ENCODE peak calls at places on chromosomes 1 and 21, in seven cellular contexts. W is hippocampal formation; M is NCI-H1417; B is endothelial cell; C is mucosa of descending colon; Z is stimulated activated CD4-positive, alpha-beta T cell treated with anti-CD3 and anti-CD28 coated beads, Interleukin-15, amount 100 ng/mL, for 24 hours; E is activated CD8-positive, alpha-beta memory T cell treated with anti-CD3 and anti-CD28 coated beads for 4 hours. G is an unnamed sample.
A peak's percentile ranks its signal among the peaks of the same experiment; 100 is the strongest.

GRCh38 chr1:233544304-233544703 is 69.6 kb upstream of the KCNK1 start:
- DNase-seq in M (no peak), B (no peak), E (no peak), C (no peak), W (no peak), Z (no peak), G (no peak)

GRCh38 chr1:97870574-97870973 is 50.3 kb downstream of the DPYD start:
- DNase-seq in E (no peak), C (no peak), M (no peak), Z (no peak), B (no peak), W (no peak), G (no peak)

GRCh38 chr21:32813265-32813903 is 41.8 kb upstream of the PAXBP1 start:
- DNase-seq in E (no peak), M (no peak), W (no peak), B (peak; percentile 39), Z (no peak), C (no peak), G (peak; percentile 38)

GRCh38 chr1:74531807-74532206 is 19.4 kb upstream of the LRRC53 start:
- DNase-seq in Z (no peak), W (no peak), E (no peak), C (no peak), B (no peak), M (no peak), G (no peak)

GRCh38 chr1:224632921-224633321 is 16.8 kb downstream of the CNIH3 start:
- DNase-seq in E (no peak), W (no peak), B (no peak), C (no peak), Z (no peak), M (no peak), G (no peak)

GRCh38 chr1:203743101-203743501 is 21.9 kb upstream of the LAX1 start:
- DNase-seq in C (no peak), M (no peak), B (peak; percentile 21), W (no peak), E (no peak), Z (no peak), G (peak; percentile 36)

GRCh38 chr1:89761901-89762300 is 58.9 kb upstream of the LRRC8D start:
- DNase-seq in B (no peak), M (no peak), C (no peak), E (no peak), W (no peak), Z (no peak), G (no peak)

GRCh38 chr1:42333662-42334239 is 1.3 kb downstream of the FOXJ3 start:
- DNase-seq in E (no peak), C (no peak), M (no peak), W (no peak), Z (no peak), B (no peak), G (no peak)

GRCh38 chr1:2212542-2213491 is 15.3 kb upstream of the SKI start:
- DNase-seq in M (peak; percentile 33), C (peak; percentile 88), E (no peak), W (peak; percentile 80), Z (peak; percentile 69), B (peak; percentile 85), G (peak; percentile 93)

GRCh38 chr1:202203238-202204039 is 9.8 kb downstream of the LGR6 start:
- DNase-seq in B (no peak), M (no peak), Z (no peak), C (no peak), W (no peak), E (peak; percentile 11), G (no peak)

GRCh38 chr1:197998110-197998509 is 80.9 kb downstream of the LHX9 start:
- DNase-seq in C (no peak), Z (no peak), B (no peak), W (no peak), E (no peak), M (no peak), G (no peak)

GRCh38 chr1:179587336-179587735 is 4.3 kb upstream of the TDRD5 start:
- DNase-seq in E (no peak), B (no peak), M (no peak), W (no peak), C (no peak), Z (no peak), G (no peak)

GRCh38 chr1:26853156-26853555 is 9.8 kb upstream of the SFN start:
- DNase-seq in W (no peak), M (peak; percentile 71), E (peak; percentile 62), B (peak; percentile 90), C (peak; percentile 81), Z (peak; percentile 86), G (peak; percentile 85)

GRCh38 chr1:25031966-25032667 is 102.0 kb upstream of the RUNX3 start:
- DNase-seq in C (peak; percentile 70), W (no peak), B (no peak), M (peak; percentile 33), E (no peak), Z (peak; percentile 60), G (peak; percentile 65)

GRCh38 chr1:154840557-154841176 is 29.4 kb downstream of the KCNN3 start:
- DNase-seq in E (no peak), B (peak; percentile 44), W (no peak), Z (no peak), M (no peak), C (no peak), G (no peak)

GRCh38 chr1:219480011-219480410 is 132.9 kb downstream of the ZC3H11B start:
- DNase-seq in W (no peak), M (no peak), Z (no peak), C (no peak), B (no peak), E (no peak), G (no peak)

GRCh38 chr1:224736619-224737352 is 120.7 kb downstream of the CNIH3 start:
- DNase-seq in B (no peak), C (no peak), M (no peak), Z (no peak), E (no peak), W (peak; percentile 32), G (peak; percentile 33)

GRCh38 chr21:43918385-43918947 is 53.4 kb downstream of the AGPAT3 start:
- DNase-seq in M (no peak), W (no peak), B (no peak), Z (no peak), E (no peak), C (no peak), G (no peak)

GRCh38 chr1:209643295-209644020 is 8.8 kb downstream of the LAMB3 start:
- DNase-seq in M (no peak), E (no peak), C (no peak), Z (no peak), B (no peak), W (peak; percentile 80), G (peak; percentile 86)